ENCODE peak calls at places on chromosomes 3 and 15, in ten cellular contexts. One of them, this sample, is unnamed.

GRCh38 chr3:66419053-66419440 is 81.8 kb downstream of the LRIG1 start:
- DNase-seq in ELF-1: no peak
- DNase-seq in AG20443: no peak
- DNase-seq in stimulated activated CD4-positive, alpha-beta T cell treated with anti-CD3 and anti-CD28 coated beads, Interleukin-4, amount 100 ng/mL, for 48 hours: no peak
- DNase-seq in NCI-H226: no peak
- DNase-seq in dermis microvascular lymphatic vessel endothelial cell: no peak
- DNase-seq in AG09319: no peak
- DNase-seq in RPMI7951: no peak
- DNase-seq in psoas muscle: no peak
- DNase-seq in left cardiac atrium: peak
- DNase-seq in this sample: no peak

GRCh38 chr15:89085289-89085906 is 2.9 kb upstream of the ABHD2 start:
- DNase-seq in NCI-H226: no peak
- DNase-seq in RPMI7951: no peak
- DNase-seq in ELF-1: no peak
- DNase-seq in left cardiac atrium: no peak
- DNase-seq in AG09319: no peak
- DNase-seq in stimulated activated CD4-positive, alpha-beta T cell treated with anti-CD3 and anti-CD28 coated beads, Interleukin-4, amount 100 ng/mL, for 48 hours: no peak
- DNase-seq in AG20443: no peak
- DNase-seq in dermis microvascular lymphatic vessel endothelial cell: no peak
- DNase-seq in psoas muscle: no peak
- DNase-seq in this sample: no peak

GRCh38 chr3:74443102-74443501 is 171.4 kb downstream of the CNTN3 start:
- DNase-seq in dermis microvascular lymphatic vessel endothelial cell: no peak
- DNase-seq in RPMI7951: no peak
- DNase-seq in left cardiac atrium: no peak
- DNase-seq in stimulated activated CD4-positive, alpha-beta T cell treated with anti-CD3 and anti-CD28 coated beads, Interleukin-4, amount 100 ng/mL, for 48 hours: no peak
- DNase-seq in ELF-1: no peak
- DNase-seq in NCI-H226: no peak
- DNase-seq in AG09319: no peak
- DNase-seq in AG20443: peak
- DNase-seq in psoas muscle: no peak
- DNase-seq in this sample: no peak

GRCh38 chr3:72641684-72642083 is 206.6 kb downstream of the SHQ1 start:
- DNase-seq in psoas muscle: no peak
- DNase-seq in AG20443: no peak
- DNase-seq in ELF-1: no peak
- DNase-seq in left cardiac atrium: no peak
- DNase-seq in AG09319: no peak
- DNase-seq in dermis microvascular lymphatic vessel endothelial cell: no peak
- DNase-seq in stimulated activated CD4-positive, alpha-beta T cell treated with anti-CD3 and anti-CD28 coated beads, Interleukin-4, amount 100 ng/mL, for 48 hours: no peak
- DNase-seq in NCI-H226: no peak
- DNase-seq in RPMI7951: no peak
- DNase-seq in this sample: no peak

GRCh38 chr3:146222204-146223046 is 28.5 kb downstream of the PLSCR4 start:
- DNase-seq in stimulated activated CD4-positive, alpha-beta T cell treated with anti-CD3 and anti-CD28 coated beads, Interleukin-4, amount 100 ng/mL, for 48 hours: no peak
- DNase-seq in ELF-1: peak
- DNase-seq in left cardiac atrium: no peak
- DNase-seq in NCI-H226: peak
- DNase-seq in AG20443: no peak
- DNase-seq in RPMI7951: peak
- DNase-seq in AG09319: no peak
- DNase-seq in dermis microvascular lymphatic vessel endothelial cell: peak
- DNase-seq in psoas muscle: no peak
- DNase-seq in this sample: no peak

GRCh38 chr3:119292666-119293065 is 1.5 kb upstream of the ARHGAP31 start:
- DNase-seq in NCI-H226: no peak
- DNase-seq in psoas muscle: no peak
- DNase-seq in AG09319: no peak
- DNase-seq in AG20443: no peak
- DNase-seq in stimulated activated CD4-positive, alpha-beta T cell treated with anti-CD3 and anti-CD28 coated beads, Interleukin-4, amount 100 ng/mL, for 48 hours: no peak
- DNase-seq in ELF-1: no peak
- DNase-seq in left cardiac atrium: no peak
- DNase-seq in RPMI7951: no peak
- DNase-seq in dermis microvascular lymphatic vessel endothelial cell: no peak
- DNase-seq in this sample: no peak

GRCh38 chr3:55873523-55874254 is 386.6 kb upstream of the WNT5A start:
- DNase-seq in AG20443: no peak
- DNase-seq in psoas muscle: no peak
- DNase-seq in stimulated activated CD4-positive, alpha-beta T cell treated with anti-CD3 and anti-CD28 coated beads, Interleukin-4, amount 100 ng/mL, for 48 hours: no peak
- DNase-seq in AG09319: no peak
- DNase-seq in NCI-H226: no peak
- DNase-seq in dermis microvascular lymphatic vessel endothelial cell: no peak
- DNase-seq in ELF-1: no peak
- DNase-seq in RPMI7951: no peak
- DNase-seq in left cardiac atrium: no peak
- DNase-seq in this sample: no peak

GRCh38 chr15:56019060-56019793 is 25.8 kb upstream of the NEDD4 start:
- DNase-seq in psoas muscle: no peak
- DNase-seq in dermis microvascular lymphatic vessel endothelial cell: no peak
- DNase-seq in AG20443: no peak
- DNase-seq in AG09319: no peak
- DNase-seq in left cardiac atrium: no peak
- DNase-seq in stimulated activated CD4-positive, alpha-beta T cell treated with anti-CD3 and anti-CD28 coated beads, Interleukin-4, amount 100 ng/mL, for 48 hours: no peak
- DNase-seq in NCI-H226: peak
- DNase-seq in RPMI7951: peak
- DNase-seq in ELF-1: no peak
- DNase-seq in this sample: no peak

GRCh38 chr3:127088511-127089430 is 104.2 kb upstream of the PRR23E start:
- DNase-seq in dermis microvascular lymphatic vessel endothelial cell: no peak
- DNase-seq in stimulated activated CD4-positive, alpha-beta T cell treated with anti-CD3 and anti-CD28 coated beads, Interleukin-4, amount 100 ng/mL, for 48 hours: no peak
- DNase-seq in ELF-1: peak
- DNase-seq in psoas muscle: no peak
- DNase-seq in AG20443: no peak
- DNase-seq in RPMI7951: no peak
- DNase-seq in AG09319: no peak
- DNase-seq in left cardiac atrium: peak
- DNase-seq in NCI-H226: no peak
- DNase-seq in this sample: no peak

GRCh38 chr15:41955807-41956525 is 16.4 kb downstream of the EHD4 start:
- DNase-seq in psoas muscle: no peak
- DNase-seq in RPMI7951: no peak
- DNase-seq in left cardiac atrium: peak
- DNase-seq in ELF-1: peak
- DNase-seq in NCI-H226: no peak
- DNase-seq in dermis microvascular lymphatic vessel endothelial cell: no peak
- DNase-seq in stimulated activated CD4-positive, alpha-beta T cell treated with anti-CD3 and anti-CD28 coated beads, Interleukin-4, amount 100 ng/mL, for 48 hours: no peak
- DNase-seq in AG20443: no peak
- DNase-seq in AG09319: no peak
- DNase-seq in this sample: peak

GRCh38 chr3:49519266-49519665 is 35.0 kb upstream of the BSN start:
- DNase-seq in ELF-1: no peak
- DNase-seq in psoas muscle: no peak
- DNase-seq in left cardiac atrium: no peak
- DNase-seq in stimulated activated CD4-positive, alpha-beta T cell treated with anti-CD3 and anti-CD28 coated beads, Interleukin-4, amount 100 ng/mL, for 48 hours: no peak
- DNase-seq in NCI-H226: no peak
- DNase-seq in AG09319: no peak
- DNase-seq in AG20443: no peak
- DNase-seq in RPMI7951: peak
- DNase-seq in dermis microvascular lymphatic vessel endothelial cell: no peak
- DNase-seq in this sample: no peak

GRCh38 chr15:72604794-72605193 is 49.7 kb upstream of the GOLGA6B start:
- DNase-seq in stimulated activated CD4-positive, alpha-beta T cell treated with anti-CD3 and anti-CD28 coated beads, Interleukin-4, amount 100 ng/mL, for 48 hours: no peak
- DNase-seq in psoas muscle: no peak
- DNase-seq in AG20443: peak
- DNase-seq in ELF-1: peak
- DNase-seq in dermis microvascular lymphatic vessel endothelial cell: no peak
- DNase-seq in left cardiac atrium: no peak
- DNase-seq in AG09319: no peak
- DNase-seq in RPMI7951: peak
- DNase-seq in NCI-H226: peak
- DNase-seq in this sample: no peak

GRCh38 chr3:33186524-33187367 is 31.9 kb downstream of the SUSD5 start:
- DNase-seq in left cardiac atrium: no peak
- DNase-seq in NCI-H226: peak
- DNase-seq in AG09319: no peak
- DNase-seq in RPMI7951: peak
- DNase-seq in AG20443: no peak
- DNase-seq in dermis microvascular lymphatic vessel endothelial cell: no peak
- DNase-seq in stimulated activated CD4-positive, alpha-beta T cell treated with anti-CD3 and anti-CD28 coated beads, Interleukin-4, amount 100 ng/mL, for 48 hours: no peak
- DNase-seq in psoas muscle: no peak
- DNase-seq in ELF-1: no peak
- DNase-seq in this sample: no peak

GRCh38 chr3:149587383-149587782 is 70.4 kb downstream of the WWTR1 start:
- DNase-seq in NCI-H226: no peak
- DNase-seq in dermis microvascular lymphatic vessel endothelial cell: no peak
- DNase-seq in ELF-1: no peak
- DNase-seq in RPMI7951: no peak
- DNase-seq in left cardiac atrium: no peak
- DNase-seq in stimulated activated CD4-positive, alpha-beta T cell treated with anti-CD3 and anti-CD28 coated beads, Interleukin-4, amount 100 ng/mL, for 48 hours: no peak
- DNase-seq in AG20443: no peak
- DNase-seq in AG09319: no peak
- DNase-seq in psoas muscle: no peak
- DNase-seq in this sample: no peak

GRCh38 chr3:64895095-64895494 is 207.3 kb upstream of the ADAMTS9 start:
- DNase-seq in psoas muscle: no peak
- DNase-seq in AG20443: no peak
- DNase-seq in left cardiac atrium: no peak
- DNase-seq in ELF-1: no peak
- DNase-seq in stimulated activated CD4-positive, alpha-beta T cell treated with anti-CD3 and anti-CD28 coated beads, Interleukin-4, amount 100 ng/mL, for 48 hours: no peak
- DNase-seq in RPMI7951: no peak
- DNase-seq in NCI-H226: no peak
- DNase-seq in AG09319: no peak
- DNase-seq in dermis microvascular lymphatic vessel endothelial cell: no peak
- DNase-seq in this sample: no peak

GRCh38 chr15:63110428-63111026 is 11.1 kb upstream of the LACTB start:
- DNase-seq in NCI-H226: no peak
- DNase-seq in AG20443: no peak
- DNase-seq in AG09319: no peak
- DNase-seq in left cardiac atrium: no peak
- DNase-seq in dermis microvascular lymphatic vessel endothelial cell: no peak
- DNase-seq in stimulated activated CD4-positive, alpha-beta T cell treated with anti-CD3 and anti-CD28 coated beads, Interleukin-4, amount 100 ng/mL, for 48 hours: no peak
- DNase-seq in psoas muscle: no peak
- DNase-seq in RPMI7951: peak
- DNase-seq in ELF-1: peak
- DNase-seq in this sample: no peak

GRCh38 chr15:85379403-85380131 is 836 bp upstream of the AKAP13 start:
- DNase-seq in dermis microvascular lymphatic vessel endothelial cell: no peak
- DNase-seq in psoas muscle: no peak
- DNase-seq in NCI-H226: no peak
- DNase-seq in ELF-1: peak
- DNase-seq in AG20443: peak
- DNase-seq in left cardiac atrium: no peak
- DNase-seq in AG09319: no peak
- DNase-seq in stimulated activated CD4-positive, alpha-beta T cell treated with anti-CD3 and anti-CD28 coated beads, Interleukin-4, amount 100 ng/mL, for 48 hours: peak
- DNase-seq in RPMI7951: peak
- DNase-seq in this sample: peak

This sample was measured in body of pancreas.